ENCODE peak calls at places on chromosomes 5 and 9, in four cellular contexts. L is K562, N is HepG2, C is A549. Z is an unnamed sample.
A peak's percentile ranks its signal among the peaks of the same experiment; 100 is the strongest.

GRCh38 chr5:64518784-64519183 is 13.0 kb downstream of the RGS7BP start:
- DNase-seq in N (no peak), L (no peak), C (no peak), Z (no peak)

GRCh38 chr5:179967489-179967888 is 59.8 kb upstream of the TBC1D9B start:
- DNase-seq in C (no peak), L (no peak), N (peak; percentile 44), Z (no peak)

GRCh38 chr9:124511891-124512805 is 4.9 kb upstream of the NR5A1 start:
- DNase-seq in C (no peak), N (peak; percentile 64), L (peak; percentile 83), Z (peak; percentile 44)

GRCh38 chr5:134526483-134527155 is 1.1 kb downstream of the JADE2 start:
- DNase-seq in C (no peak), L (peak; percentile 73), N (peak; percentile 67), Z (peak; percentile 73)

GRCh38 chr5:117486879-117487391 is 912.3 kb upstream of the SEMA6A start:
- DNase-seq in C (no peak), L (no peak), N (no peak), Z (no peak)

GRCh38 chr5:59312223-59312622 is 581.3 kb downstream of the PDE4D start:
- DNase-seq in C (no peak), L (no peak), N (no peak), Z (no peak)

GRCh38 chr9:2623046-2623865 is 1.7 kb downstream of the VLDLR start:
- DNase-seq in C (peak; percentile 71), N (peak; percentile 33), L (no peak), Z (peak; percentile 35)

GRCh38 chr5:13601152-13601551 is 343.3 kb downstream of the DNAH5 start:
- DNase-seq in N (no peak), C (no peak), L (no peak), Z (no peak)

GRCh38 chr9:136412912-136413420 is 2.5 kb downstream of the PMPCA start:
- DNase-seq in L (peak; percentile 40), C (no peak), N (no peak), Z (no peak)

GRCh38 chr9:136010176-136010575 is 49.0 kb upstream of the UBAC1 start:
- DNase-seq in C (no peak), L (no peak), N (no peak), Z (no peak)

GRCh38 chr9:1055156-1055555 is 5.0 kb downstream of the DMRT2 start:
- DNase-seq in N (no peak), C (no peak), L (no peak), Z (no peak)

GRCh38 chr9:95644377-95644776 is 127.6 kb upstream of the PTCH1 start:
- DNase-seq in L (no peak), C (no peak), N (no peak), Z (peak; percentile 13)
- TF ChIP-seq MYC in L (no peak), C (no peak), N (no peak), Z (no peak)

GRCh38 chr5:53777864-53778618 is 217.6 kb downstream of the NDUFS4 start:
- DNase-seq in C (no peak), N (no peak), L (no peak), Z (no peak)
- H3K27ac ChIP-seq in C (no peak overlapping the region), N (no peak overlapping the region), L (no peak overlapping the region), Z (no peak overlapping the region)

GRCh38 chr5:173902743-173903142 is 14.6 kb downstream of the CPEB4 start:
- DNase-seq in C (no peak), N (no peak), L (no peak), Z (peak; percentile 74)
- TF ChIP-seq JUN in C (no peak), N (no peak), L (no peak), Z (no peak)

GRCh38 chr9:121912812-121913627 is 180.1 kb downstream of the TTLL11 start:
- DNase-seq in L (no peak), N (no peak), C (no peak), Z (no peak)

GRCh38 chr9:121909111-121909510 is 184.0 kb downstream of the TTLL11 start:
- DNase-seq in N (no peak), L (no peak), C (no peak), Z (no peak)

GRCh38 chr9:121914604-121915303 is 178.4 kb downstream of the TTLL11 start:
- DNase-seq in C (no peak), L (no peak), N (no peak), Z (no peak)

GRCh38 chr9:121914017-121914595 is 179.0 kb downstream of the TTLL11 start:
- DNase-seq in C (no peak), L (no peak), N (no peak), Z (no peak)

DNA sequence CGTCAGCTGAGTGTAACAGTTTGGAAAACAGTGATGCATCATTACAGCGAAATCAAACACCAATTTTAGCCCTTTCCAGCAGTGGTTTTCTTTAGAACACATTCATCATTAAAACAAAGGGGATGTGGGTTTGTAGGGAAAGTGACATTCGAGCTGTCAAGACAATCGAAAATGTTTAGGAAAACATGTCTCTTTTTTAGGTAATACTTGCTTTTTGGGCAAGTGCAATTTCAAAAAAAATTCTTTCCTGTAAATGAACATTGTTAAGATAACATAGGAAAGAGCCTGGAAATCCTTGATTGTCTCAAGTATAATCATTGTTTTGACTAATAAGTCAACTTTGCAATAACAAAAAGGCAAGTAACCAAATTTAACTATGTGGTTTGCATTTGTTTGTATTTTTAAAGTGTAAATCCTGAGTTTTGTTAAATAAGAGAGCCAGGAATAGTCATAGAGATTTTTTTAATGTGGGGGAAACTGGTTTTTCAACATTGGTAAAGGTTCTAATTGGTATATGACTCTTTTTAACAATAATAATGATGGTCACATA is 182.5 kb downstream of the TTLL11 start:
- DNase-seq in L (no peak), C (no peak), N (no peak), Z (peak; percentile 52)
- TF ChIP-seq MYC in L (no peak), C (no peak), N (no peak), Z (no peak)

DNA sequence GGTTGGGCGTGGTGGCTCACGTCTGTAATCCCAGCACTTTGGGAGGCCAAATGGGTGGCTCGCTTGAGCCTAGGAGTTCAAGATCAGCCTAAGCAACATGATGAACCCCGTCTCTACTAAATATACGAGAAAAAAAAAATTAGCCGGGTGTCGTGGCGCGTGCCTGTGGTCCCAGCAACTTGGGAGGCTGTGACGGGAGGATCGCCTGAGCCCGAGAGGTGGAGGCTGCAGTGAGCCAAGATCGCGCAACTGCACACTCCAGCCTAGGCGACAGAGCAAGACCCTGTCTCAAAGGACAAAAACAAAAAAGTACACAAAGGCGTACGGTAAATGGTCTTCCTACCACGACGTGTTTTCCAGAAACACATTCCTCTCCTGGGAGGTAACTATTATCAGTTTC is 538 bp upstream of the BDP1 start:
- DNase-seq in N (no peak), L (no peak), C (no peak), Z (no peak)
- H3K27ac ChIP-seq in N (peak overlapping the region; percentile 81), L (peak overlapping the region; percentile 86), C (peak overlapping the region; percentile 95), Z (no peak overlapping the region)

DNA sequence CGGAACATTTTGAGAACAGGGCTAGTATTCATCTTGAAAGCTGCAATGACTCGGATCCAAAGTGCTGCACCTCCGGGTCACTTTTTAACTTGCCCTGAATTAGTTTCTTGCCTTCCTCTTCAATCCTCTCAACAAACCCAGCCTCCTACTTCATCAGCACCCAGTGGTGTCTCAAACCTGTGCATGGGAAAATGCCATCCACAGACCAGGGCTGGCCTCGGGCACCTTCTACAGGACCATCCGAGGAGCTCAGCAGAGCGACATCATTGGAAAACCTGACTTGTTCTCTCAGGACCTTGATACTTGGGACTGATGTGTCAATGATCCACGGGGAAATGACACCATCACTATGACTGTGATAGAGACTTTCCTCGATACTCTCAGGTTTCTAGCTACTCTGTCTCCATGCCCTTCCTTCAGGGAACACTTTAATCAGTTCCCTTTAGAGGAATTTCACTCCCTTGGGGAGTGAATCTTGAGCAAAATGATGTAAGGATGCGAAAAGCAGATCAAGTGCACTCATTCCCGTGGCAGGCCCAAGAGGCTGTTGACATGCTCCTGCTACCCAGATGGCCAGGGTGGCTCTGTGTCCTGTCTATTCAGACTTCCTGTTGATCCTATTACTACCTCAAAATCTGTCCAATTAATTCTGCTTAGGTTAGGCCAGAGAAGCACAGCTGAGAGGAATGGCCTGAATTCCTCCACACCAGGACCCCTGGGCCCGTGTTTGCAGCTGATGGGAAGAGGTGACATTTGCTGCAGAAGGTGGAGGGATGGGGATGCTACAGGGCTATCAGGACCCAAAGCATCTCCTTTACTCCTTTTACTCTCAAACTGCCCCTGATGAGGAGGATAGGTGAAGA is 96.5 kb upstream of the SLC25A48 start:
- DNase-seq in C (no peak), L (no peak), N (no peak), Z (no peak)
- TF ChIP-seq JUN in C (no peak), L (no peak), N (no peak), Z (no peak)

DNA sequence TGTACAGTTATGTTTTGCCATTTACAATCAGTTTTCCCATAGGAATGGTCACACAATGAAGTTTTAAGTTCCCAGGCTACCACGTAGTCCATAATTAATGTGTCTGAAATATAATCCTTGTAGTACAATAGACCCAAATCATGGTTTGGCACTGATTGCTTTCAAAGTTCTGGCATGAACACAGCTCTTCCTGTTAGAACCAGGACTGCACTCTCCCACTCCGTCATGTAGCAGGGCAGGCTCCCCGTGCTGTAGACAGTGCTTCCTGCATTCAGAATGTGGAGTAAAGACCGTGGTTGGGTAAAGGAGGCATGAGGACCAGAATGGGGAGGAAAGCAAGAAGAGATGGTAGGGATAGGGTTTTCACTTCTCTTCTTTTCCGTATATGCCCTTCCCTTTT is 4.0 kb downstream of the SEC61B start:
- DNase-seq in C (no peak), N (no peak), L (no peak), Z (peak; percentile 61)
- TF ChIP-seq MYC in C (no peak), N (no peak), L (no peak), Z (no peak)

GRCh38 chr9:121744687-121745395 is 93.4 kb downstream of the DAB2IP start:
- DNase-seq in L (no peak), C (no peak), N (peak; percentile 61), Z (no peak)
- H3K27ac ChIP-seq in L (no peak overlapping the region), C (peak overlapping the region; percentile 34), N (peak overlapping the region; percentile 48), Z (peak overlapping the region; percentile 70)

GRCh38 chr9:95753762-95754465 is 121.6 kb upstream of the ERCC6L2 start:
- DNase-seq in C (no peak), L (no peak), N (no peak), Z (peak; percentile 20)
- TF ChIP-seq JUN in C (no peak), L (no peak), N (no peak), Z (no peak)